ENCODE peak calls at places on chromosomes 13 and 19, in four cellular contexts. Y is ELF-1, C is AG10803, D is fibroblast of pulmonary artery. B is an unnamed sample.

GRCh38 chr19:35555301-35556005 is 8.0 kb downstream of the ATP4A start:
- DNase-seq in Y (peak), C (peak), D (peak), B (peak)

GRCh38 chr13:72508392-72508791 is 219.0 kb downstream of the MZT1 start:
- DNase-seq in Y (no peak), C (no peak), D (no peak), B (no peak)

GRCh38 chr13:87094646-87095045 is 576.5 kb upstream of the SLITRK5 start:
- DNase-seq in Y (peak), C (peak), D (peak), B (no peak)

GRCh38 chr19:18754501-18754900 is 36.6 kb downstream of the COMP start:
- DNase-seq in Y (no peak), C (no peak), D (peak), B (no peak)

GRCh38 chr19:21483589-21484170 is 21.7 kb upstream of the ZNF429 start:
- DNase-seq in Y (peak), C (peak), D (peak), B (peak)

GRCh38 chr13:99829156-99829555 is 142.4 kb downstream of the ZIC5 start:
- DNase-seq in Y (no peak), C (no peak), D (no peak), B (no peak)

GRCh38 chr13:113533441-113533840 is 42.9 kb upstream of the DCUN1D2 start:
- DNase-seq in Y (peak), C (peak), D (no peak), B (no peak)

GRCh38 chr19:30587869-30588268 is 215.7 kb downstream of the ZNF536 start:
- DNase-seq in Y (peak), C (no peak), D (no peak), B (no peak)

GRCh38 chr19:12546068-12546467 is 5.2 kb downstream of the ZNF564 start:
- DNase-seq in Y (no peak), C (no peak), D (no peak), B (no peak)

GRCh38 chr13:22144806-22145205 is 473.9 kb downstream of the FGF9 start:
- DNase-seq in Y (no peak), C (no peak), D (no peak), B (no peak)

GRCh38 chr13:39892731-39893293 is 237.3 kb downstream of the COG6 start:
- DNase-seq in Y (no peak), C (peak), D (peak), B (no peak)

GRCh38 chr19:46818812-46819211 is 30.4 kb upstream of the SLC1A5 start:
- DNase-seq in Y (peak), C (peak), D (peak), B (no peak)

GRCh38 chr13:32033744-32034143 is 2.2 kb downstream of the FRY start:
- DNase-seq in Y (no peak), C (peak), D (no peak), B (no peak)

GRCh38 chr13:32791545-32792172 is 205.4 kb downstream of the PDS5B start:
- DNase-seq in Y (no peak), C (peak), D (no peak), B (no peak)

GRCh38 chr13:37736040-37736439 is 133.5 kb downstream of the TRPC4 start:
- DNase-seq in Y (no peak), C (no peak), D (no peak), B (no peak)

GRCh38 chr13:69641773-69642172 is 465.9 kb upstream of the ATXN8OS start:
- DNase-seq in Y (no peak), C (no peak), D (no peak), B (no peak)

GRCh38 chr19:40241809-40242384 is 15.4 kb upstream of the CCNP start:
- DNase-seq in Y (no peak), C (no peak), D (peak), B (no peak)

GRCh38 chr19:55694241-55694655 is 19.2 kb downstream of the EPN1 start:
- DNase-seq in Y (no peak), C (no peak), D (no peak), B (no peak)

GRCh38 chr13:33188093-33188882 is 97.3 kb downstream of the STARD13 start:
- DNase-seq in Y (no peak), C (peak), D (peak), B (no peak)

GRCh38 chr19:15443325-15443724 is 6.4 kb downstream of the WIZ start:
- DNase-seq in Y (no peak), C (no peak), D (no peak), B (no peak)

GRCh38 chr19:53196777-53197396 is 3.7 kb upstream of the ZNF665 start:
- DNase-seq in Y (peak), C (peak), D (peak), B (peak)

GRCh38 chr19:16627194-16627927 is 643 bp downstream of the MED26 start:
- DNase-seq in Y (peak), C (peak), D (no peak), B (peak)

GRCh38 chr13:19052180-19052579 is 129.4 kb downstream of the TUBA3C start:
- DNase-seq in Y (no peak), C (no peak), D (no peak), B (no peak)

GRCh38 chr19:39502640-39503417 is 4.1 kb downstream of the DLL3 start:
- DNase-seq in Y (peak), C (peak), D (peak), B (peak)

GRCh38 chr13:44752184-44752583 is 176.1 kb upstream of the TSC22D1 start:
- DNase-seq in Y (no peak), C (no peak), D (no peak), B (no peak)

GRCh38 chr19:38034153-38034835 is 127.3 kb downstream of the SIPA1L3 start:
- DNase-seq in Y (no peak), C (no peak), D (peak), B (no peak)

GRCh38 chr19:45506991-45507863 is at the start of gene VASP:
- DNase-seq in Y (peak), C (peak), D (peak), B (peak)

GRCh38 chr13:69817333-69817732 is 290.3 kb upstream of the ATXN8OS start:
- DNase-seq in Y (no peak), C (no peak), D (no peak), B (no peak)

GRCh38 chr19:46762245-46762890 is 16.1 kb upstream of the STRN4 start:
- DNase-seq in Y (no peak), C (no peak), D (no peak), B (no peak)

GRCh38 chr19:18776288-18776594 is 14.9 kb downstream of the COMP start:
- DNase-seq in Y (no peak), C (peak), D (peak), B (no peak)

GRCh38 chr13:24012648-24013047 is 115.3 kb upstream of the C1QTNF9B start:
- DNase-seq in Y (no peak), C (no peak), D (no peak), B (no peak)

B was measured in nephron progenitor cell.